ENCODE peak calls at places on chromosomes 2 and 18, in ten cellular contexts. L is fibroblast of lung; G is CD8-positive, alpha-beta memory T cell; B is lower lobe of right lung; F is GM23248; Z is naive thymus-derived CD4-positive, alpha-beta T cell; U is tibial artery; I is NT2/D1; Q is SK-N-SH; N is IMR-90. P is an unnamed sample. For H3K27me3, the result is how much of the 10 kb centered on the place peaks cover.

GRCh38 chr2:201831469-201831868 is 25.1 kb downstream of the CDK15 start:
- DNase-seq in L (no peak), F (peak), Q (no peak), N (peak), Z (no peak), G (no peak), U (no peak), I (no peak), B (no peak), P (no peak)

GRCh38 chr2:2850218-2850850 is 519.3 kb upstream of the MYT1L start:
- DNase-seq in L (no peak), F (no peak), G (no peak), Z (no peak), N (no peak), I (no peak), Q (no peak), B (no peak), U (no peak), P (no peak)

GRCh38 chr2:238929242-238930081 is 81.6 kb downstream of the TWIST2 start:
- DNase-seq in U (peak), N (peak), I (no peak), Q (no peak), B (no peak), Z (no peak), L (peak), G (no peak), F (peak), P (peak)

GRCh38 chr2:223053431-223054192 is 1.6 kb downstream of the KCNE4 start:
- DNase-seq in Q (no peak), L (no peak), G (no peak), N (no peak), Z (no peak), F (no peak), B (no peak), U (no peak), I (no peak), P (no peak)

GRCh38 chr2:75516378-75517122 is 44.2 kb downstream of the EVA1A start:
- DNase-seq in I (no peak), L (peak), N (no peak), U (no peak), G (no peak), F (no peak), Z (no peak), B (no peak), Q (no peak), P (no peak)

GRCh38 chr18:63511285-63511684 is 30.9 kb upstream of the SERPINB12 start:
- DNase-seq in B (no peak), N (peak), F (no peak), L (peak), Z (no peak), I (peak), U (no peak), G (no peak), Q (peak), P (no peak)

GRCh38 chr2:209468796-209469325 is 45.0 kb downstream of the MAP2 start:
- DNase-seq in L (no peak), U (no peak), F (no peak), G (no peak), Z (no peak), I (no peak), N (no peak), Q (no peak), B (no peak), P (no peak)

GRCh38 chr2:40479995-40480525 is 28.2 kb upstream of the SLC8A1 start:
- DNase-seq in L (no peak), Q (no peak), I (no peak), N (no peak), U (no peak), G (no peak), F (no peak), B (no peak), Z (no peak), P (no peak)

GRCh38 chr2:220550995-220551702 is 923.7 kb downstream of the SLC4A3 start:
- DNase-seq in I (no peak), B (no peak), Q (no peak), G (no peak), F (no peak), U (no peak), N (no peak), L (no peak), Z (no peak), P (no peak)

GRCh38 chr2:117639401-117639800 is 175.1 kb upstream of the DDX18 start:
- DNase-seq in Q (no peak), I (no peak), G (no peak), L (no peak), N (no peak), B (no peak), Z (no peak), U (no peak), F (no peak), P (no peak)

GRCh38 chr2:2845267-2845666 is 514.2 kb upstream of the MYT1L start:
- DNase-seq in Z (no peak), F (no peak), N (no peak), I (no peak), U (no peak), L (no peak), B (no peak), G (no peak), Q (no peak), P (no peak)

GRCh38 chr2:86224645-86225355 is 25.5 kb downstream of the MRPL35 start:
- DNase-seq in N (no peak), Z (no peak), G (no peak), Q (no peak), F (no peak), B (no peak), I (no peak), U (no peak), L (no peak), P (no peak)

GRCh38 chr2:159349674-159350299 is 63.3 kb upstream of the WDSUB1 start:
- DNase-seq in F (peak), G (no peak), Z (no peak), N (peak), I (no peak), Q (no peak), L (no peak), B (no peak), U (no peak), P (no peak)

GRCh38 chr2:109402980-109403840 is 210.6 kb downstream of the SEPTIN10 start:
- DNase-seq in F (no peak), U (no peak), L (no peak), Z (no peak), G (no peak), N (no peak), Q (no peak), B (no peak), I (no peak), P (no peak)

GRCh38 chr2:137262600-137262999 is 497.3 kb downstream of the THSD7B start:
- DNase-seq in N (no peak), G (no peak), F (no peak), I (peak), L (no peak), Q (no peak), B (no peak), U (no peak), Z (no peak), P (no peak)

GRCh38 chr18:63679820-63680606 is 18.3 kb upstream of the SERPINB3 start:
- DNase-seq in U (no peak), G (no peak), N (no peak), Z (no peak), I (no peak), Q (no peak), B (no peak), L (no peak), F (no peak), P (no peak)

DNA sequence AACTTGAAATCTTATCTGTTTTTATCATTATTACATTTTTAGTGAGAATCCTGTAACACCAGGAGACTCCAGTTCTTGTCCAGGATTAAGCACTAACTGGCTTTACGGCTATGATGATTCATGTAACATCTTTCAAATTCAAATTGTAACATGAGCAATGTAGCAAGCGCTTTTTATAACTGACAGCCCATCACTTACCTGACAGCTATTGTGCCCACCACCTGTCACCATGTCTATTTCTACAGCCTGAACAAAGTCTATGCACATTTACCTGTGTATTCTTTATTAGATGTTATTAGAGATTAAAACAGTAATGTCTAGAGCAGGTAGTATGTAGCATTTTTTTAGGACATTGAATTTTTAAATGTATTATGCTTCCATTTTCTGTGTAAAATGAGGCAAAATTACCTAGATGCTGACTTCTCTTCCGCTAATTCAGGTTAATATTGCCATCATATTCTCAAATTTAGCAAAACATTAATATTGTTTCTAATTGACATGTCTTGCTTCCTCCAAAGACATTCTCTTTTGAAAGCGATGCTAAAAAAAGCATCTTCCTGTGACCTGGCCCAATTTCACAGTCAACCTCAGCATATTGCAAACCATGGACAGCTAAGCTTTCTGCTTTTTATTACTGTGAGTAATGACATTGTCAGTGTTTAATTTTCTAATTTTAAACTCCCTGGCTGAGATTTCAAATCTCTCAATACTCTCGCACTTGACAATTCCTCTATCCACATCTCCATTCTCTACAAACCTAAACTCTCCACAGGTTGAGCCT is 37.8 kb downstream of the RIT2 start:
- DNase-seq in B (no peak), Q (no peak), U (no peak), G (no peak), L (no peak), F (no peak), I (no peak), N (no peak), Z (no peak), P (no peak)
- H3K4me3 ChIP-seq in B (no peak), Q (no peak), U (no peak), G (no peak), L (no peak), F (no peak), I (no peak), N (no peak), Z (no peak), P (no peak)

GRCh38 chr2:195505701-195506100 is 151.3 kb upstream of the SLC39A10 start:
- DNase-seq in G (no peak), I (no peak), L (no peak), B (no peak), Z (no peak), N (no peak), U (no peak), F (no peak), Q (no peak), P (no peak)
- H3K27me3 ChIP-seq in G (under half), I (under half), L (under half), B (under half), Z (under half), N (under half), U (under half), F (under half), Q (under half), P (under half)

GRCh38 chr2:132719480-132719879 is 49.5 kb upstream of the LYPD1 start:
- DNase-seq in B (no peak), Z (no peak), Q (no peak), G (no peak), N (no peak), I (no peak), U (no peak), L (no peak), F (no peak), P (no peak)

GRCh38 chr2:132720393-132720792 is 50.4 kb upstream of the LYPD1 start:
- DNase-seq in L (no peak), B (no peak), G (no peak), Q (no peak), F (no peak), Z (no peak), N (no peak), I (no peak), U (no peak), P (no peak)

GRCh38 chr2:132715986-132716385 is 46.0 kb upstream of the LYPD1 start:
- DNase-seq in L (no peak), Q (no peak), G (no peak), U (no peak), F (no peak), Z (no peak), I (no peak), B (no peak), N (peak), P (no peak)

GRCh38 chr2:132715554-132715953 is 45.5 kb upstream of the LYPD1 start:
- DNase-seq in G (no peak), Q (no peak), U (no peak), N (no peak), F (no peak), L (no peak), B (no peak), Z (no peak), I (no peak), P (no peak)
- H3K4me3 ChIP-seq in G (no peak), Q (no peak), U (no peak), N (no peak), F (no peak), L (no peak), B (no peak), Z (no peak), I (no peak), P (no peak)

GRCh38 chr2:10721344-10722251 is at the start of gene ATP6V1C2:
- DNase-seq in B (peak), Q (peak), Z (no peak), F (peak), L (no peak), N (no peak), G (no peak), U (no peak), I (peak), P (no peak)
- H3K27me3 ChIP-seq in B (half or more), Q (half or more), Z (under half), F (half or more), L (under half), N (half or more), G (under half), U (under half), I (under half), P (half or more)

GRCh38 chr2:44170337-44170736 is 1.7 kb downstream of the PPM1B start:
- DNase-seq in G (no peak), I (no peak), N (peak), B (no peak), L (peak), F (peak), Z (no peak), U (no peak), Q (no peak), P (no peak)

GRCh38 chr2:44169155-44169898 is 652 bp downstream of the PPM1B start:
- DNase-seq in B (no peak), U (no peak), F (peak), G (peak), I (no peak), L (peak), N (peak), Q (peak), Z (peak), P (peak)

GRCh38 chr2:44168684-44169154 is at the start of gene PPM1B:
- DNase-seq in Z (no peak), Q (peak), U (peak), N (no peak), B (peak), G (peak), I (peak), F (no peak), L (no peak), P (peak)

GRCh38 chr2:44172576-44172975 is 3.9 kb downstream of the PPM1B start:
- DNase-seq in G (no peak), B (no peak), N (no peak), F (no peak), I (no peak), Z (no peak), Q (no peak), L (no peak), U (no peak), P (no peak)

GRCh38 chr2:44171018-44171417 is 2.3 kb downstream of the PPM1B start:
- DNase-seq in U (no peak), L (peak), I (no peak), Z (no peak), G (no peak), F (peak), N (peak), Q (no peak), B (no peak), P (no peak)
- H3K4me3 ChIP-seq in U (peak), L (peak), I (peak), Z (peak), G (peak), F (peak), N (peak), Q (peak), B (peak), P (peak)

GRCh38 chr18:47420130-47420529 is 168.7 kb upstream of the SKOR2 start:
- DNase-seq in Z (no peak), F (no peak), I (no peak), Q (no peak), G (no peak), U (no peak), L (no peak), N (no peak), B (no peak), P (no peak)

GRCh38 chr18:47418746-47419145 is 167.3 kb upstream of the SKOR2 start:
- DNase-seq in L (no peak), I (no peak), U (peak), F (peak), N (no peak), Z (no peak), Q (no peak), G (no peak), B (no peak), P (no peak)

GRCh38 chr18:47413327-47413726 is 161.9 kb upstream of the SKOR2 start:
- DNase-seq in N (no peak), F (no peak), Q (no peak), B (no peak), I (no peak), L (no peak), G (no peak), Z (no peak), U (no peak), P (no peak)

GRCh38 chr18:47417807-47418206 is 166.3 kb upstream of the SKOR2 start:
- DNase-seq in N (no peak), Q (no peak), G (no peak), U (no peak), I (no peak), L (no peak), Z (no peak), B (no peak), F (peak), P (no peak)

GRCh38 chr18:47415888-47416287 is 164.4 kb upstream of the SKOR2 start:
- DNase-seq in G (no peak), I (peak), B (no peak), N (no peak), Q (no peak), F (no peak), Z (no peak), U (no peak), L (no peak), P (no peak)
- H3K27me3 ChIP-seq in G (under half), I (under half), B (under half), N (under half), Q (under half), F (under half), Z (under half), U (under half), L (under half), P (half or more)

GRCh38 chr2:182866095-182866460 is 359 bp downstream of the FRZB start:
- DNase-seq in U (peak), F (peak), N (no peak), G (no peak), Q (no peak), L (peak), B (no peak), Z (no peak), I (no peak), P (no peak)
- H3K4me3 ChIP-seq in U (peak), F (peak), N (peak), G (no peak), Q (peak), L (peak), B (peak), Z (no peak), I (peak), P (peak)

DNA sequence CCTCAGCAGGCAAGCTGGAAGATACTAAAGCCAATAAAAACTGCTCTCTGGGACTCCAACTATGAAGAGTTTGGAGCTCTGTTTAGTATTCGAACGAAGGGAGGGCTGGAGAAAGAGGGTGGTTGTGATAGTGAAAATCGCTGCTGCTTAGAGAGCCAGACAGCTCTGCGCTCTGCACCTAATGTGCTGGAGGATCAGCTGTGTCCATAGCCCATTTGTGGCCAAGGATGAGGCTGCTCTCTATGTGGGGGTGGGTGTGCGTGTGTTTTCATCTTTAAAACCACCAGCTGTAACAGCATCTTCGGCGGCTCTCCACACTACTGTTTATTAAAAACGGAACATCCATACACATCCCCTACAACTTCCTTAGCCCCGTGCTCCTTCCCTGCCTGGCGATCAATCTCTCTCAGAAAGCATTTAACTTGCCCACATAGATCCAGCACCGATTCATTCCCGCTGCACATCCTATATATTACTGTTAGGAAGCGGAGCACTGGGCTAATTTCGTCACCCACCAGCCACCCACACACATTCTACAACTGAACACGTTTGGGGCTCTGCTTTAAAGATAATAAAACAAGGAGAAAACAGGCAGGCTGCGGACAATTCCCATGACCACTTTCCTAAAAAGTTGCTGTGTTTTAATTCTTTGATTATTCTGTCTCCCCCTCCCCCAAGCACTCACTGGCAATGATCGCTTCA is 1.6 kb downstream of the CELF4 start:
- DNase-seq in N (no peak), Z (no peak), B (no peak), F (no peak), G (no peak), U (no peak), I (no peak), Q (peak), L (no peak), P (no peak)
- H3K27me3 ChIP-seq in N (under half), Z (under half), B (half or more), F (half or more), G (under half), U (under half), I (half or more), Q (under half), L (under half), P (half or more)

GRCh38 chr2:113253453-113253852 is 25.3 kb downstream of the PAX8 start:
- DNase-seq in L (no peak), Z (no peak), G (no peak), U (no peak), B (no peak), N (no peak), I (no peak), Q (no peak), F (no peak), P (no peak)

GRCh38 chr2:113248997-113249770 is 29.5 kb downstream of the PAX8 start:
- DNase-seq in B (peak), G (peak), F (peak), Q (peak), I (peak), U (peak), L (peak), Z (peak), N (peak), P (peak)

GRCh38 chr2:113252047-113252582 is 26.6 kb downstream of the PAX8 start:
- DNase-seq in B (no peak), I (no peak), N (no peak), Q (no peak), Z (no peak), U (no peak), F (no peak), L (no peak), G (no peak), P (no peak)

GRCh38 chr2:113255140-113256070 is 23.3 kb downstream of the PAX8 start:
- DNase-seq in B (no peak), N (peak), Z (peak), Q (no peak), F (no peak), G (no peak), L (no peak), I (no peak), U (no peak), P (no peak)

GRCh38 chr2:113251118-113251517 is 27.6 kb downstream of the PAX8 start:
- DNase-seq in I (no peak), G (peak), B (no peak), Q (no peak), Z (peak), F (no peak), N (no peak), U (no peak), L (no peak), P (no peak)
- H3K4me3 ChIP-seq in I (no peak), G (no peak), B (no peak), Q (no peak), Z (peak), F (no peak), N (no peak), U (no peak), L (no peak), P (no peak)

GRCh38 chr2:11542275-11542819 is 8.5 kb downstream of the GREB1 start:
- DNase-seq in Q (no peak), U (no peak), Z (no peak), B (no peak), L (no peak), N (no peak), F (no peak), I (no peak), G (no peak), P (no peak)

GRCh38 chr2:11541693-11542274 is 7.9 kb downstream of the GREB1 start:
- DNase-seq in N (no peak), B (no peak), Z (no peak), G (no peak), U (no peak), I (no peak), L (no peak), Q (no peak), F (no peak), P (no peak)

GRCh38 chr2:11539317-11540147 is 5.7 kb downstream of the GREB1 start:
- DNase-seq in I (no peak), B (no peak), Z (no peak), L (peak), U (no peak), F (no peak), Q (no peak), G (no peak), N (no peak), P (no peak)

GRCh38 chr2:11540996-11541692 is 7.3 kb downstream of the GREB1 start:
- DNase-seq in F (no peak), Q (no peak), G (no peak), N (no peak), B (no peak), U (no peak), Z (no peak), L (no peak), I (no peak), P (no peak)

GRCh38 chr2:11540148-11540995 is 6.5 kb downstream of the GREB1 start:
- DNase-seq in L (no peak), I (no peak), G (no peak), Q (no peak), F (no peak), B (no peak), N (no peak), Z (no peak), U (no peak), P (peak)
- H3K27me3 ChIP-seq in L (under half), I (under half), G (under half), Q (under half), F (under half), B (under half), N (half or more), Z (under half), U (under half), P (under half)

P was measured in left ventricle myocardium inferior.